ENCODE peak calls at places on chromosomes 13 and 19, in nine cellular contexts. C is D341Med, J is cardiac septum, H is AML-193, K is midbrain, S is hepatic stellate cell, B is SJSA1, T is Daoy, Q is tibial nerve. U is an unnamed sample.

GRCh38 chr19:35557539-35558399 is 5.7 kb downstream of the ATP4A start:
- DNase-seq in Q (no peak), B (no peak), C (peak; percentile 92), T (peak; percentile 82), K (no peak), H (no peak), S (no peak), J (no peak), U (no peak)

GRCh38 chr19:35509018-35509652 is 4.3 kb downstream of the DMKN start:
- DNase-seq in T (peak; percentile 78), C (no peak), J (no peak), B (no peak), K (no peak), H (no peak), S (no peak), Q (no peak), U (peak; percentile 61)

GRCh38 chr13:75319244-75319643 is 162.7 kb downstream of the TBC1D4 start:
- DNase-seq in J (no peak), B (no peak), Q (no peak), K (peak; percentile 28), S (peak; percentile 12), H (peak; percentile 46), C (no peak), T (peak; percentile 4), U (peak; percentile 8)

GRCh38 chr19:56136362-56136761 is 4.7 kb upstream of the ZNF444 start:
- DNase-seq in S (no peak), J (no peak), Q (no peak), K (no peak), H (no peak), C (no peak), T (no peak), B (no peak), U (no peak)

GRCh38 chr19:50204811-50205675 is 1.6 kb downstream of the MYH14 start:
- DNase-seq in K (peak; percentile 7), T (peak; percentile 55), B (no peak), Q (no peak), C (no peak), H (no peak), J (peak; percentile 80), S (no peak), U (peak; percentile 99)

GRCh38 chr19:14048439-14049153 is 13.3 kb downstream of the PALM3 start:
- DNase-seq in S (peak; percentile 63), B (peak; percentile 50), H (peak; percentile 54), J (peak; percentile 81), Q (no peak), T (peak; percentile 54), K (no peak), C (peak; percentile 83), U (peak; percentile 63)

GRCh38 chr13:104953588-104953987 is 1581.9 kb downstream of the EFNB2 start:
- DNase-seq in K (no peak), T (no peak), Q (no peak), H (no peak), C (no peak), S (no peak), B (no peak), J (no peak), U (no peak)

GRCh38 chr19:18340990-18341868 is 831 bp downstream of the PGPEP1 start:
- DNase-seq in H (peak; percentile 57), T (peak; percentile 74), J (no peak), C (peak; percentile 47), S (peak; percentile 78), K (peak; percentile 15), Q (peak; percentile 21), B (peak; percentile 67), U (peak; percentile 36)

GRCh38 chr19:41324921-41325639 is 15.1 kb downstream of the CCDC97 start:
- DNase-seq in S (peak; percentile 91), K (no peak), B (peak; percentile 95), C (no peak), H (no peak), T (peak; percentile 90), J (peak; percentile 89), Q (no peak), U (peak; percentile 49)

GRCh38 chr13:85286081-85286480 is 513.1 kb downstream of the SLITRK6 start:
- DNase-seq in T (no peak), B (no peak), S (no peak), K (no peak), Q (no peak), H (no peak), J (no peak), C (no peak), U (no peak)

GRCh38 chr13:29589234-29589633 is 6.3 kb downstream of the SLC7A1 start:
- DNase-seq in J (no peak), Q (no peak), T (peak; percentile 24), S (no peak), B (no peak), K (no peak), H (no peak), C (no peak), U (no peak)